ENCODE peak calls at places on chromosome 6, in nine cellular contexts. H is heart right ventricle, Z is heart left ventricle, E is H1, M is MM.1S, V is PC-9, F is cardiac muscle cell, Q is suprapubic skin, X is lung. J is an unnamed sample. For H3K4me1, the result is how much of the 10 kb centered on the place peaks cover.

GRCh38 chr6:32641122-32641521 is 3.9 kb downstream of the HLA-DQA1 start:
- DNase-seq in V (no peak), X (no peak), Z (no peak), M (no peak), Q (no peak), E (no peak), F (no peak), H (no peak), J (no peak)

GRCh38 chr6:4731996-4732395 is 44.2 kb upstream of the CDYL start:
- DNase-seq in X (no peak), M (no peak), V (no peak), Q (no peak), Z (no peak), F (no peak), E (no peak), H (no peak), J (no peak)

GRCh38 chr6:93219447-93219846 is 199.9 kb downstream of the EPHA7 start:
- DNase-seq in V (no peak), Q (no peak), Z (no peak), X (no peak), E (no peak), F (no peak), H (no peak), M (no peak), J (no peak)

GRCh38 chr6:130453230-130453629 is 87.4 kb downstream of the TMEM200A start:
- DNase-seq in X (no peak), Z (no peak), M (no peak), F (no peak), V (no peak), H (no peak), E (no peak), Q (no peak), J (no peak)

GRCh38 chr6:27592107-27592480 is 119.2 kb upstream of the ZNF184 start:
- DNase-seq in H (no peak), E (no peak), X (no peak), M (no peak), F (peak), Z (no peak), Q (no peak), V (no peak), J (no peak)

GRCh38 chr6:111462770-111463391 is 20.1 kb downstream of the REV3L start:
- DNase-seq in Q (no peak), F (no peak), V (no peak), E (no peak), X (no peak), H (no peak), M (no peak), Z (no peak), J (no peak)

GRCh38 chr6:13553646-13554045 is 20.8 kb upstream of the SIRT5 start:
- DNase-seq in V (no peak), Z (no peak), F (no peak), Q (no peak), H (no peak), X (no peak), M (no peak), E (no peak), J (no peak)

GRCh38 chr6:25050356-25050755 is 114.6 kb upstream of the RIPOR2 start:
- DNase-seq in Q (no peak), X (no peak), E (no peak), H (no peak), M (no peak), Z (no peak), F (no peak), V (peak), J (no peak)

GRCh38 chr6:89087881-89088280 is 7.3 kb downstream of the PNRC1 start:
- DNase-seq in X (no peak), M (no peak), E (no peak), V (no peak), Z (no peak), F (no peak), H (no peak), Q (no peak), J (no peak)

GRCh38 chr6:88566746-88567534 is 396.5 kb downstream of the RNGTT start:
- DNase-seq in X (no peak), F (no peak), E (no peak), Q (no peak), H (no peak), V (no peak), Z (no peak), M (no peak), J (no peak)

GRCh38 chr6:117441824-117442264 is 16.1 kb upstream of the ROS1 start:
- DNase-seq in M (no peak), F (no peak), V (peak), H (no peak), Q (no peak), E (no peak), Z (no peak), X (no peak), J (no peak)

GRCh38 chr6:159594750-159595117 is 98.3 kb downstream of the SOD2 start:
- DNase-seq in H (no peak), F (no peak), V (no peak), Z (no peak), Q (no peak), X (no peak), E (no peak), M (no peak), J (no peak)

GRCh38 chr6:154996841-154997311 is 1.8 kb downstream of the TIAM2 start:
- DNase-seq in Q (no peak), V (peak), H (no peak), F (no peak), M (no peak), Z (no peak), E (no peak), X (no peak), J (no peak)

GRCh38 chr6:42460892-42461291 is 9.2 kb upstream of the TRERF1 start:
- DNase-seq in M (no peak), F (no peak), Q (no peak), E (no peak), V (no peak), X (no peak), H (no peak), Z (no peak), J (no peak)

GRCh38 chr6:124978451-124979293 is 16.4 kb downstream of the RNF217 start:
- DNase-seq in Z (no peak), H (no peak), V (no peak), M (no peak), E (no peak), X (no peak), F (no peak), Q (no peak), J (no peak)

GRCh38 chr6:82246370-82246769 is 1.2 kb downstream of the IBTK start:
- DNase-seq in H (no peak), M (no peak), Q (no peak), F (no peak), V (no peak), E (no peak), Z (no peak), X (no peak), J (no peak)

GRCh38 chr6:44225579-44226325 is 2.4 kb downstream of the SLC29A1 start:
- DNase-seq in E (no peak), H (no peak), X (no peak), Z (no peak), M (no peak), Q (no peak), F (no peak), V (peak), J (no peak)

GRCh38 chr6:35149891-35150566 is 8.9 kb upstream of the TCP11 start:
- DNase-seq in F (peak), V (no peak), X (no peak), E (no peak), H (no peak), Z (no peak), Q (no peak), M (no peak), J (no peak)
- H3K4me1 ChIP-seq in F (under half), V (under half), X (under half), E (under half), H (under half), Z (under half), Q (under half), M (under half), J (under half)

GRCh38 chr6:28769626-28770402 is 154.0 kb downstream of the TRIM27 start:
- DNase-seq in V (no peak), Z (no peak), X (no peak), Q (no peak), E (no peak), H (no peak), F (peak), M (no peak), J (no peak)
- TF ChIP-seq CTCF in V (peak), Z (no peak), X (no peak), Q (no peak), E (no peak), H (no peak), F (peak), M (no peak), J (no peak)

DNA sequence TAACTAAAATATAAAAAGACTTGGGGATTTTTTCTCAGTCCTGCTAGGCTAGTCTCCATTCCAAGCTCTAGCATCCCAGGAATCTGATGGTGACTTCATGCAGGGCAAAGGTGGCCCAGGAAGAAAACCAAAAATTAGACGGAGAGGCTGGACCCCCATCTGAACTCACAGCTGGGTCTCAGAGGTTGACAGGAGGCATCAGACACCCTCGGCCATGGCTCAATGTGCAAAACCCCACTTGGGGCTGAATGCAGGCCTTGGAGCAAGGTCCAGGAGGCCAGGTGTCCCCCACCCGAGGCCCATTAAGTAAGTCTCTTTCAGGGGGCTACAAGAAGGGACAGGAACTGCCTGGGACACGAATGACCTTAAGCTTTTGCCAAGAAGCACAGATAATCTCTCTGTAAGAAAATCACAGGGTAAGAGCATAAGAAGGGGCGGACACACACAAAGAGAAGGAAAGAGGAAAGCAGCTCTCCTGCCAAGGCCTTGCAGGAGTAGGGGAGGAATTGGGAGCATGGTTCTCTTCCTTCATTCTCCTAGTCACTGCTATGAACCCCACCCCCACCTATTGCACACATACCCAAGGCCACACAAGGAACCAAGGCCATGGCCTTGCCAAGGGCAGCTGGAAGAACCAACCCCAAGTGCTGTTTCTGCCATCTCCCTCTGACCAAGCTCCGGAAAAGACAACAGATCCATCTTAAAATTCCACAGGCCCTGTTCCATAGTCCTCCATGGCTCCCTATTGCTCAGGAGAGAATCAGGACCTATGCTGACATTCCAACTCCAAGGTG is 31.6 kb downstream of the TRAM2 start:
- DNase-seq in F (no peak), X (no peak), Z (no peak), Q (no peak), H (no peak), M (no peak), V (no peak), E (no peak), J (no peak)
- H3K4me1 ChIP-seq in F (under half), X (half or more), Z (under half), Q (half or more), H (half or more), M (half or more), V (under half), E (under half), J (under half)

GRCh38 chr6:35016417-35017221 is 124.5 kb downstream of the TCP11 start:
- DNase-seq in H (peak), E (no peak), M (no peak), Z (peak), F (peak), X (no peak), Q (no peak), V (no peak), J (no peak)

GRCh38 chr6:35014786-35015185 is 125.7 kb downstream of the ANKS1A start:
- DNase-seq in H (no peak), Z (no peak), V (peak), X (no peak), Q (no peak), F (no peak), E (no peak), M (no peak), J (no peak)

GRCh38 chr6:35015996-35016395 is 125.1 kb downstream of the TCP11 start:
- DNase-seq in F (no peak), E (no peak), V (no peak), Z (no peak), Q (no peak), M (no peak), X (no peak), H (no peak), J (no peak)

GRCh38 chr6:35014341-35014740 is 125.3 kb downstream of the ANKS1A start:
- DNase-seq in Q (no peak), Z (no peak), M (no peak), H (no peak), V (no peak), X (no peak), E (no peak), F (no peak), J (no peak)

GRCh38 chr6:35015476-35015875 is 125.7 kb downstream of the TCP11 start:
- DNase-seq in H (no peak), Q (no peak), V (no peak), Z (no peak), M (no peak), F (no peak), X (no peak), E (no peak), J (no peak)
- TF ChIP-seq CTCF in H (no peak), Q (no peak), V (no peak), Z (no peak), M (no peak), F (no peak), X (no peak), E (no peak), J (no peak)

DNA sequence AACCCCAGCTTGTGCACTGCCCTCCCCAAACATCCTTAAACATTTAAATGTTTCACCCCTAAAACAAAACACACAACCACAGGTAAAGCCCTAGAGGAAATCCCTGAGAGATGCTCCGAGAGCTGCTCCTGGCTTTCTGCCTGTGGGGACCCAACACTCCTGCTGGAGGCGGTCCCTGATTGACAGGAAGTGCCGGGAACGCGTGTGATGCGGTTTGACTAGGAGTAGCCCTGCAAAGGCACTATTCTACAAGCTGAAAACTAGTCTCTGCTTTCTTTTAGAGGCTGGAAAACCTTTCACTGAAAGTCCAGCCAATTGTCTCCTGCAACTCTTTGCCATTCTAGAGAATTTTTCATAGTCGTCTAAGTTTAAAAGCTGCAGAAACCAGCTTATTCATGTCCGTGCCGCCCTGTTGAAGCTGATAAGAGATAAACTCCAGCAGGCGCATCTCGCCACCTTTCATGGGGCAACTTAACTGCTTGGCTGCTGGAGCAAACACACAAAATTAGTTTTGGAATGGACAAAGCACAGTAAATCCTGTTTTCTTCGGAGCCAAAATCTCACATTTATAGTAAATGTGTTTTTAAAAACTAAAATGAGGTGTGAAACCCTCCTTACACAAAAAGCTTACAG is 47.1 kb downstream of the DACT2 start:
- DNase-seq in M (no peak), H (no peak), X (no peak), V (no peak), E (no peak), Q (no peak), F (peak), Z (no peak), J (no peak)
- H3K4me1 ChIP-seq in M (under half), H (under half), X (under half), V (under half), E (under half), Q (under half), F (under half), Z (under half), J (under half)

J was measured in colonic mucosa.